ENCODE peak calls at places on chromosome 2, in eight cellular contexts. H, N, R, S, T, W, C and O are unnamed samples. For H3K4me1, the result is how much of the 10 kb centered on the place peaks cover.

GRCh38 chr2:223797811-223798721 is 39.3 kb downstream of the AP1S3 start:
- DNase-seq in H (no peak), N (no peak), R (peak), S (peak), T (no peak), W (no peak), C (no peak), O (peak)

GRCh38 chr2:60391250-60392013 is 162.0 kb downstream of the BCL11A start:
- DNase-seq in H (no peak), N (no peak), R (no peak), S (no peak), T (no peak), W (no peak), C (no peak), O (no peak)

GRCh38 chr2:17518212-17519154 is at the start of gene RAD51AP2:
- DNase-seq in H (peak), N (peak), R (peak), S (peak), T (peak), W (peak), C (peak), O (peak)

GRCh38 chr2:42547446-42548295 is 20.8 kb upstream of the MTA3 start:
- DNase-seq in H (no peak), N (no peak), R (no peak), S (no peak), T (no peak), W (no peak), C (no peak), O (no peak)

GRCh38 chr2:154247503-154247902 is 375.8 kb downstream of the GALNT13 start:
- DNase-seq in H (no peak), N (no peak), R (no peak), S (no peak), T (no peak), W (no peak), C (no peak), O (no peak)

GRCh38 chr2:159249955-159250723 is 36.4 kb downstream of the WDSUB1 start:
- DNase-seq in H (peak), N (no peak), R (no peak), S (peak), T (peak), W (peak), C (no peak), O (no peak)

GRCh38 chr2:9170458-9171130 is 36.0 kb upstream of the ASAP2 start:
- DNase-seq in H (peak), N (no peak), R (no peak), S (no peak), T (peak), W (no peak), C (no peak), O (no peak)

GRCh38 chr2:127985735-127986134 is 42.1 kb downstream of the SAP130 start:
- DNase-seq in H (no peak), N (no peak), R (no peak), S (no peak), T (no peak), W (no peak), C (no peak), O (no peak)

GRCh38 chr2:65019675-65020195 is 30.5 kb downstream of the SLC1A4 start:
- DNase-seq in H (no peak), N (no peak), R (no peak), S (no peak), T (no peak), W (no peak), C (no peak), O (no peak)

GRCh38 chr2:200040251-200040650 is 84.9 kb downstream of the MAIP1 start:
- DNase-seq in H (no peak), N (no peak), R (no peak), S (no peak), T (no peak), W (no peak), C (no peak), O (no peak)

GRCh38 chr2:149348291-149348690 is 17.9 kb downstream of the LYPD6 start:
- DNase-seq in H (no peak), N (no peak), R (no peak), S (no peak), T (no peak), W (no peak), C (no peak), O (no peak)

GRCh38 chr2:62238236-62238635 is 42.3 kb downstream of the B3GNT2 start:
- DNase-seq in H (no peak), N (no peak), R (no peak), S (no peak), T (no peak), W (no peak), C (no peak), O (no peak)

GRCh38 chr2:62231541-62231940 is 35.6 kb downstream of the B3GNT2 start:
- DNase-seq in H (no peak), N (no peak), R (no peak), S (no peak), T (no peak), W (no peak), C (no peak), O (no peak)

GRCh38 chr2:62229082-62229620 is 33.2 kb downstream of the B3GNT2 start:
- DNase-seq in H (no peak), N (no peak), R (no peak), S (no peak), T (no peak), W (no peak), C (no peak), O (no peak)

GRCh38 chr2:62236499-62236898 is 40.6 kb downstream of the B3GNT2 start:
- DNase-seq in H (no peak), N (no peak), R (no peak), S (no peak), T (no peak), W (no peak), C (no peak), O (no peak)

DNA sequence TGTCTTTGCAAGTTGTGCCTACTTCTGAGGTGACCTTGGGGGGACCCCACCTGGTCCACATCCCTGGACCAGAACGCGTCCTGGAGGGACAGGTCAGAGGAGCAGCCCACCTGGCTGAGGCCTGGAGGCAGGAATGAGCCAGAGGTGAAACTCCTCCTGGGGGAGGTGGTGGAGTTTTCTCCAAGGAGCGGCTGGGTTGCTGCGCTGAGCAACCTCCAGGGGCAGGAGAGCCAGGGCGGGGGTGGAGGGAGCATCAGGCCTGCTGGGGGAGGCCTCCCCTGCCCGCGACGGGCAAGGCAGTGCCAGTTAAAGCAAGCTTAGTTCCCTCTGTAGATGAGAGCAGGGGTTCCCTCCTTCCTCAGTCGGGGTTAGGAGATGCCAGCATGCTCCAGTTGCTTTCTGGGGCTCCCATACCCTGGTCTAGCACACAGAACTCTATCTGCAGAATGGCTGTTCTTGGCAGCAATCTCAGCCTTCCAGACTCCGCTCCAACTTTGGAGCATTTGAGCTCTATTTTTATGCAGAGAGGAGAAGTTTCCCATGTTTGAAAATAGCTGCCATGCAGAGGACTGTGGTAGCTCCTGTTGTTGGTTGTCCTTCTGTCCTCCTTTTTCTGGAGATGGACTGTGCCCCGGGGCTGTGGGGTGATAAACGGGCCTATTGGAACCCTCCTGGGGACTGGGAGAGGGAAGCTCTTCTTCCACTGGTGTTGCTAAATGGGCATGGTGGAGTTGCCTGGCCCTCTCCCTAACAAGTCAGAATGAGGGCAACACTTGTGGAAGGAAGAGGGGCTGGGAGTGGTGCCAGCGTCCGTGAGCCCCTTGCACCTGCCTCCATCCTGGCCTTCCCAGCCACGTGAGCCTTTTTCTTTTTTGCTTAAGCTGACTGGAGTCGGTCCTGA is 39.1 kb downstream of the B3GNT2 start:
- DNase-seq in H (no peak), N (no peak), R (no peak), S (no peak), T (no peak), W (no peak), C (no peak), O (no peak)
- TF ChIP-seq POLR2A in H (no peak), N (no peak), R (no peak), S (no peak), T (no peak), W (no peak), C (no peak), O (no peak)

DNA sequence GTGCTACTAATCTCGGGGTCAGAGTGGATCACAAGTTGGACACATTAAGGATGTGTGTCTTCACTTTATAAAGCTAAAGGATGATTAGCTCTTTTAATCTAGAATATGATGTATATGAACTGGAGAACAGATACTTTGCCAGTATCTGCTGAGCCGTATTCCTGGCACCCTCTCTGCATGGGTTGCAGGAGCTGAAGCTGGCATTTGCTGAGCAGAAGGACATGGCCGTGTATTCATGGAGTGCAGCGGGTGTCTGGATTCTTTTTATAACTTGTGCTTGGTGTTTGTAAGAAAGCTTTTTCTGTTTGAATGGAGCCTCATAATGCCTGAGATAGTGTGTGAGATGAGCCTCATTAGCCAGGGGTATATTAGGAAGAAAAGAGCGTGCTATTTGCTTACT is 103.9 kb upstream of the MCFD2 start:
- DNase-seq in H (no peak), N (no peak), R (no peak), S (no peak), T (no peak), W (no peak), C (no peak), O (no peak)
- H3K4me1 ChIP-seq in H (under half), N (half or more), R (under half), S (under half), T (under half), W (half or more), C (under half), O (under half)

GRCh38 chr2:44680983-44681481 is 260.5 kb upstream of the SIX3 start:
- DNase-seq in H (no peak), N (no peak), R (no peak), S (no peak), T (no peak), W (no peak), C (no peak), O (no peak)
- TF ChIP-seq EP300 in H (no peak), N (no peak), R (no peak), S (no peak), T (no peak), W (no peak), C (no peak), O (no peak)

DNA sequence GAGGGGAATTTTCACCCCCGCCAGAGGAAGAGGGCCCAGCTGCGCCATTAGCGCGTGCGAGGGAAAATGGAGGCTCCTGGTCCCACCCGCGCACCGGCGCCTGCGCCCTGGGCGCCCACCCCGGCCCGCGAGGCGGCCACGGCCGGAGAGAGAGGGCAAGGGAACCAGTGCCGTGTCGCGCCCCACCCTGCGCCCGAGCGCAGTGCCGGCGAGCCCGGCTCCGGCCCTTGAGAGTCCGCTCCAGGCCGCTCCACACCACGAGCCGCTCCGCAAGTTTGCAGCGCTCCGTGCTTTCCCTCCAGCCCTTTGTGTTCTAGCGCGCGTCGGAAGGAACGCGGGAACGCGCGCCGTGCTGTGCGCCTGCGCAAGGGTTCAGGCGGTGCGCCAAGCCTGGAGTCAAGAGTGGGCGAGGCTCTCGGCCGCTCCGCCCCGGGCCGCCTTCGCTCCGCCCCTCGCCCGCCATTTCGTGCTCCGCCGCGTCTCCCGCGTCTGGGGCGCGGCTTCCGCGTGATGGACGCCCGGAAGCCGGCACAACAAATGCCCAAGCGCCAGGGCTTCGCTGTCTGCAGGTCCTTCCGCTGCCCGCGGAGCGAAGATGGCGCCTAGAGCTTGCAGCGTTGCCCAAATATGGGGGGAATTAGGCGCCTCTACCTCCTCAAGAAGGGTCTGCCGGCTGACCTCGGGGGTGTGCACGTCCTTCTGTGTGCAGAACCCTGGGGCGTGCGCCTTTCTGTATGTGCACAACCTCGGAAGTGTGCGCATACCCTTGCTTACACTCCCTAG is 46.1 kb upstream of the PTMA start:
- DNase-seq in H (peak), N (peak), R (peak), S (peak), T (peak), W (peak), C (peak), O (peak)
- TF ChIP-seq POLR2A in H (peak), N (no peak), R (peak), S (peak), T (peak), W (no peak), C (peak), O (peak)

GRCh38 chr2:29254-29653 is 17.1 kb downstream of the FAM110C start:
- DNase-seq in H (no peak), N (no peak), R (no peak), S (no peak), T (no peak), W (no peak), C (no peak), O (no peak)

GRCh38 chr2:35846-36245 is 10.5 kb downstream of the FAM110C start:
- DNase-seq in H (peak), N (peak), R (no peak), S (no peak), T (peak), W (no peak), C (no peak), O (no peak)

GRCh38 chr2:32068-32467 is 14.2 kb downstream of the FAM110C start:
- DNase-seq in H (no peak), N (no peak), R (no peak), S (no peak), T (no peak), W (no peak), C (no peak), O (no peak)

GRCh38 chr2:38155-38554 is 8.2 kb downstream of the FAM110C start:
- DNase-seq in H (no peak), N (peak), R (peak), S (no peak), T (no peak), W (no peak), C (no peak), O (no peak)

GRCh38 chr2:33620-34019 is 12.7 kb downstream of the FAM110C start:
- DNase-seq in H (peak), N (peak), R (no peak), S (no peak), T (peak), W (no peak), C (no peak), O (no peak)
- H3K4me1 ChIP-seq in H (under half), N (under half), R (under half), S (under half), T (under half), W (under half), C (under half), O (under half)

DNA sequence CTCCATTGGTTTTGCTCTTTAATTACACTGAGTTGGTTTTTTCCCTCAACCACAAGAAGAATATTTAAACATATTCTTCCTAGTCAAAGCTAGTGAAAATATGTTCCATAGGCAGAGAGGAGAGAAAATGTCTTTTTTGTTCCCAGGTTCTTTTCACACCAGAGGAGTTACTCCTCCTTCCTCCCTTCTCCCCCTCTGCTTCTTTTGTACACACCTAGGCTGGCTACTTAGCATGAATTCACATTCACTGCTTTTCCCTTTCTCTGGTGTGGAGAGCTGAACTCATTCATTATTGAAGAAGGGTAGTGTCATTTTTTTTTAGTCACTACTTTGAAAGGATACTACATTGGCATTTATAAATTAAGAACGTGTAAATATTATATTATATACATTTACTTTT is 56.6 kb upstream of the UGP2 start:
- DNase-seq in H (no peak), N (no peak), R (no peak), S (no peak), T (no peak), W (no peak), C (no peak), O (no peak)
- TF ChIP-seq EP300 in H (no peak), N (no peak), R (no peak), S (no peak), T (no peak), W (no peak), C (no peak), O (no peak)

DNA sequence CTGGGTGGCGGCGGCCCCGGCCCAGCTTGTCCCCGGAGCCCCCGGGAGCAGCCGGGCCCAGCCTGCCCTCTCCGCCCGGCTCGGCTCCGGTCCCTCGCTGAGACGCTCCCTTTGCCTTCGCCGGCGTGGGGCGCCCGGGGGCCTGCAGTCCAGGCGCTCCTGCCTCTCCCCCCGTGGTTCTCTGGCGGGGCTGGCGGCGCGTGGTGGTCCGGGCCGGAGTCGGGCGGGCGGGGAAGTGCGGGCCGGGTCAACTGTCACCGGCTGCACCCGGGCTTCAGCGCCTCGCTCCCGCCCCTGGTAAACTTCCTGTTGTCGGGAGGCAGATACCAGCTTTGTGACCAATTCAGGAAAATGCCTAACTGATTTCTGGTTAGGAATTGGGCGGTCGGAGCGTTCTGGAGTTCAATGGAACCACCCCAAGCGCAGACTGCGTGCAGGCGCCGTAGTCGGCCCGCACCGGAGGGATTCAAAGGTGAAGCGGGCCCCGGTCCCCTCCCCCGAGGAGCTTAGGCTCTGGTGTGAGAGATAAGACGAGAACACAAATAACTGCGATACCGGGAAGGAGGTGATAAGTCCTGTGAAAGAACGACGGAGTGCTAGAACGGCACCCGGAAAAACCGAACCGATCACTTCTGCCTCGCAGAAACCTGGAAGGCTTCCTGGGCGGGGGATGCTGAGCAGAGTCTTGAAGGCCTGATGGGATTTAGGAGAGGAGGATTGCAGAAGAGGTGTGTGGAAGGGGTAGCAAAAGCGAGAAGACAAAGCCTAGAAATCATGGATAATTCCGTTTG is 884 bp downstream of the CAB39 start:
- DNase-seq in H (peak), N (peak), R (no peak), S (no peak), T (peak), W (peak), C (peak), O (no peak)
- TF ChIP-seq POLR2A in H (no peak), N (no peak), R (no peak), S (no peak), T (peak), W (no peak), C (no peak), O (no peak)

GRCh38 chr2:72834561-72834960 is 8.7 kb upstream of the EXOC6B start:
- DNase-seq in H (no peak), N (no peak), R (no peak), S (no peak), T (no peak), W (no peak), C (no peak), O (no peak)

GRCh38 chr2:72837171-72837570 is 11.3 kb upstream of the EXOC6B start:
- DNase-seq in H (no peak), N (no peak), R (no peak), S (no peak), T (no peak), W (no peak), C (no peak), O (no peak)

GRCh38 chr2:72830273-72830672 is 4.4 kb upstream of the EXOC6B start:
- DNase-seq in H (no peak), N (no peak), R (no peak), S (no peak), T (no peak), W (no peak), C (no peak), O (no peak)

GRCh38 chr2:72833084-72833714 is 7.4 kb upstream of the EXOC6B start:
- DNase-seq in H (no peak), N (no peak), R (no peak), S (no peak), T (no peak), W (no peak), C (no peak), O (no peak)

DNA sequence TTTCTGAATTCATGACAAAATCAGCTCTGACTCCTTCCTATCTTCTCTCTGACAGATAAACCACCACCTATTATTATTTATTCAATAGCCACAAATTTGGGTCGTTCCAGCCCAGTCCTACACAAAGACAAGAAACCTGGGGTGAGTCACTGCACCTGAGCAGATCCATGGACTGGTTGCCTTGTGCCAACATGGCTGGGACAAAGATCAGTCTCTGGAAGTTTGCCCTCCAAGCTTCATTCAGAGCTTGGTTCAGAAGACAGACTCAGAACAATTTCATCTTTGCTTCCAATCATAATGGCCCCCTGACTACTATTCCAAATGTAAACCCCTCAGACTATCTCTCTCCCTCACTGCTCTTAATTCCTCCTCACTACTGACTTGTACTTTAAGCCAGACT is 9.6 kb upstream of the EXOC6B start:
- DNase-seq in H (no peak), N (no peak), R (no peak), S (no peak), T (no peak), W (no peak), C (no peak), O (no peak)
- H3K4me1 ChIP-seq in H (under half), N (under half), R (under half), S (under half), T (under half), W (under half), C (under half), O (under half)

GRCh38 chr2:134205087-134205486 is 48.8 kb upstream of the MGAT5 start:
- DNase-seq in H (no peak), N (no peak), R (no peak), S (no peak), T (no peak), W (no peak), C (no peak), O (no peak)

GRCh38 chr2:134208825-134209224 is 45.0 kb upstream of the MGAT5 start:
- DNase-seq in H (peak), N (no peak), R (no peak), S (no peak), T (no peak), W (no peak), C (no peak), O (no peak)

GRCh38 chr2:134207589-134208209 is 46.2 kb upstream of the MGAT5 start:
- DNase-seq in H (peak), N (peak), R (peak), S (no peak), T (peak), W (no peak), C (no peak), O (peak)

GRCh38 chr2:134206029-134206428 is 47.8 kb upstream of the MGAT5 start:
- DNase-seq in H (no peak), N (no peak), R (no peak), S (no peak), T (no peak), W (no peak), C (no peak), O (no peak)

GRCh38 chr2:134206573-134206972 is 47.3 kb upstream of the MGAT5 start:
- DNase-seq in H (no peak), N (peak), R (no peak), S (no peak), T (no peak), W (no peak), C (no peak), O (no peak)
- TF ChIP-seq EP300 in H (no peak), N (no peak), R (no peak), S (no peak), T (no peak), W (no peak), C (no peak), O (no peak)